ENCODE peak calls at places on chromosomes 7 and 10, in nine cellular contexts. N is tibial nerve, L is SK-N-SH, C is suprapubic skin, D is transverse colon, R is H1, I is esophagus muscularis mucosa, X is HepG2, Y is sigmoid colon. M is an unnamed sample. For H3K36me3, the result is how much of the 10 kb centered on the place peaks cover.

GRCh38 chr7:28176174-28176573 is 4.4 kb downstream of the JAZF1 start:
- DNase-seq in N (no peak), L (no peak), C (no peak), D (no peak), R (no peak), I (no peak), X (no peak), Y (no peak), M (no peak)

GRCh38 chr10:65470986-65471385 is 1454.8 kb upstream of the LRRTM3 start:
- DNase-seq in N (no peak), L (no peak), C (no peak), D (no peak), R (no peak), I (no peak), X (no peak), Y (no peak), M (no peak)

GRCh38 chr7:55449205-55449991 is 84.3 kb downstream of the LANCL2 start:
- DNase-seq in N (no peak), L (no peak), C (no peak), D (no peak), R (no peak), I (peak), X (no peak), Y (no peak), M (no peak)

GRCh38 chr10:114045071-114045737 is 1.5 kb downstream of the ADRB1 start:
- DNase-seq in N (no peak), L (peak), C (no peak), D (peak), R (no peak), I (no peak), X (no peak), Y (peak), M (no peak)

GRCh38 chr7:112371721-112372120 is 78.5 kb upstream of the IFRD1 start:
- DNase-seq in N (no peak), L (no peak), C (no peak), D (no peak), R (no peak), I (peak), X (no peak), Y (no peak), M (no peak)

GRCh38 chr10:95706990-95707389 is 13.3 kb upstream of the TCTN3 start:
- DNase-seq in N (no peak), L (no peak), C (no peak), D (no peak), R (no peak), I (no peak), X (no peak), Y (no peak), M (no peak)

GRCh38 chr7:22823142-22823497 is 471 bp upstream of the TOMM7 start:
- DNase-seq in N (no peak), L (no peak), C (no peak), D (no peak), R (no peak), I (no peak), X (no peak), Y (no peak), M (no peak)

GRCh38 chr10:102615361-102615760 is 28.9 kb upstream of the TRIM8 start:
- DNase-seq in N (no peak), L (peak), C (no peak), D (no peak), R (no peak), I (no peak), X (no peak), Y (no peak), M (no peak)

GRCh38 chr7:47943676-47944474 is 4.4 kb downstream of the PKD1L1 start:
- DNase-seq in N (no peak), L (peak), C (no peak), D (no peak), R (no peak), I (no peak), X (no peak), Y (no peak), M (no peak)

GRCh38 chr10:6625428-6625827 is 45.4 kb upstream of the PRKCQ start:
- DNase-seq in N (no peak), L (no peak), C (no peak), D (no peak), R (no peak), I (peak), X (no peak), Y (no peak), M (no peak)

GRCh38 chr7:45698527-45699309 is 124.5 kb downstream of the ADCY1 start:
- DNase-seq in N (no peak), L (no peak), C (peak), D (no peak), R (no peak), I (peak), X (no peak), Y (no peak), M (no peak)

GRCh38 chr7:91892821-91893340 is 12.4 kb upstream of the MTERF1 start:
- DNase-seq in N (no peak), L (no peak), C (no peak), D (no peak), R (no peak), I (no peak), X (no peak), Y (no peak), M (no peak)

GRCh38 chr10:15879663-15880062 is 19.4 kb upstream of the MINDY3 start:
- DNase-seq in N (no peak), L (no peak), C (no peak), D (no peak), R (no peak), I (no peak), X (no peak), Y (no peak), M (no peak)

GRCh38 chr7:6181136-6181535 is 91.3 kb downstream of the CYTH3 start:
- DNase-seq in N (no peak), L (no peak), C (no peak), D (no peak), R (no peak), I (no peak), X (no peak), Y (no peak), M (no peak)

GRCh38 chr7:115116773-115117715 is 195.2 kb downstream of the MDFIC start:
- DNase-seq in N (no peak), L (no peak), C (no peak), D (no peak), R (no peak), I (no peak), X (peak), Y (no peak), M (no peak)

GRCh38 chr10:14858338-14858925 is 20.2 kb upstream of the SUV39H2 start:
- DNase-seq in N (no peak), L (no peak), C (no peak), D (no peak), R (no peak), I (no peak), X (no peak), Y (no peak), M (no peak)

GRCh38 chr7:30327813-30328212 is 43.4 kb downstream of the ZNRF2 start:
- DNase-seq in N (no peak), L (no peak), C (no peak), D (no peak), R (no peak), I (no peak), X (no peak), Y (no peak), M (no peak)

GRCh38 chr7:69104023-69104422 is 494.3 kb upstream of the AUTS2 start:
- DNase-seq in N (no peak), L (no peak), C (no peak), D (no peak), R (peak), I (no peak), X (no peak), Y (no peak), M (no peak)

GRCh38 chr7:155597753-155598140 is 46.7 kb upstream of the RBM33 start:
- DNase-seq in N (no peak), L (no peak), C (no peak), D (no peak), R (no peak), I (no peak), X (peak), Y (no peak), M (no peak)

GRCh38 chr7:1861799-1862458 is 191.9 kb downstream of the ELFN1 start:
- DNase-seq in N (no peak), L (no peak), C (no peak), D (no peak), R (no peak), I (no peak), X (no peak), Y (no peak), M (no peak)

GRCh38 chr7:47720141-47720906 is 138.4 kb upstream of the TNS3 start:
- DNase-seq in N (peak), L (peak), C (no peak), D (peak), R (no peak), I (peak), X (no peak), Y (peak), M (peak)

GRCh38 chr7:50147952-50148351 is 54.9 kb upstream of the ZPBP start:
- DNase-seq in N (no peak), L (no peak), C (no peak), D (no peak), R (no peak), I (no peak), X (no peak), Y (no peak), M (no peak)

GRCh38 chr10:25633542-25633941 is 300.5 kb upstream of the MYO3A start:
- DNase-seq in N (no peak), L (no peak), C (no peak), D (no peak), R (no peak), I (no peak), X (no peak), Y (no peak), M (no peak)

GRCh38 chr10:15419279-15419874 is 48.3 kb upstream of the FAM171A1 start:
- DNase-seq in N (peak), L (peak), C (no peak), D (peak), R (no peak), I (no peak), X (peak), Y (no peak), M (no peak)

GRCh38 chr10:74683621-74684114 is 142.7 kb upstream of the KAT6B start:
- DNase-seq in N (no peak), L (no peak), C (no peak), D (no peak), R (no peak), I (no peak), X (peak), Y (no peak), M (no peak)

GRCh38 chr7:28483112-28483511 is 70.8 kb downstream of the CREB5 start:
- DNase-seq in N (no peak), L (no peak), C (no peak), D (no peak), R (no peak), I (no peak), X (no peak), Y (no peak), M (no peak)

GRCh38 chr7:66557214-66558200 is 71.2 kb upstream of the KCTD7 start:
- DNase-seq in N (peak), L (peak), C (peak), D (peak), R (peak), I (no peak), X (no peak), Y (peak), M (peak)

DNA sequence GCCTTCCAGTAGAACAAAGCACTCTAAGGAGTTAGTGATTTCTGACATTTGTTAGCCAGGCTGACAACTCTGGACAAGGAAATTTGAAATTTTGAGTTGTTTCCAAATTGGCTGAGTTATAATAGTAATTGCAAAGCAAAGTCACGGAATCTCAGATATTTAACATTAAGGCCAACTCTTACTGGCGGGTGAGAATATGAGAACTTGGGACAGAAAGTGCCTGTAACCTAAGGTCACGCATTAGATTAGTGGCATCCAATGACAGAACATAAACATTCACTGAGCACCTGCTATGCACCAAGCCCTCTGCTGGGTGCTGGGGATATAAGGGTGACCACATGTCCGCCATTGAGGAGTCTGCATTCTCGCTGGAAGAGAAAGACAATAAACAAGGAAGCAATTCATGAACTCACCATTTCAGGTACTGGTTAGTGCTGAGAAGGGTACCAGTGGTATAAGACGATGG is 45.5 kb upstream of the CHST15 start:
- DNase-seq in N (no peak), L (no peak), C (no peak), D (no peak), R (no peak), I (no peak), X (no peak), Y (peak), M (no peak)
- TF ChIP-seq EP300 in N (no peak), L (no peak), C (no peak), D (no peak), R (no peak), I (peak), X (no peak), Y (no peak), M (no peak)

DNA sequence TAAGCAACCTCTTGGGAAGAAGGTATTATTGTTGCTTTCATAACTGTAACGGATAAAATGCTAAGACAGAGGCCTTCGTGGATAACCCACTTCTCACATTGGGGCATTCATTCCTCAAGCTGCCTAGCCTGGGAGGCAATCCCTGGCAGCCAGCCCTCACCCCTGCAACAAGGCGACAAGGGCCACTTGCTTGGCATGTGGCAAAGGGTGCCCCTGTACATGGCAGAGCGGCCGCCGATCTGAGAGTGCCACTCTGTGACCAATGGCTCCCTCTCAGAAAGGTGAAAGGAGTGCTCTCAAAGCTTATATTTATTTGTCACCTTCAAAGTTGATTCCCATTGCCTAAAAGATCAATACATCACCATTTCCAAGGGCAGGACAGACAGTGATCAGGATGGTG is 31.9 kb downstream of the EBF3 start:
- DNase-seq in N (no peak), L (no peak), C (peak), D (no peak), R (no peak), I (no peak), X (no peak), Y (peak), M (no peak)
- H3K36me3 ChIP-seq in N (under half), L (under half), C (under half), D (under half), R (under half), I (under half), X (under half), Y (under half), M (under half)

GRCh38 chr10:132953428-132953827 is 11.1 kb upstream of the CFAP46 start:
- DNase-seq in N (no peak), L (no peak), C (no peak), D (no peak), R (no peak), I (no peak), X (no peak), Y (no peak), M (no peak)
- H3K4me3 ChIP-seq in N (no peak), L (no peak), C (no peak), D (no peak), R (no peak), I (no peak), X (no peak), Y (no peak), M (no peak)

GRCh38 chr7:138726288-138726687 is 25.1 kb upstream of the SVOPL start:
- DNase-seq in N (no peak), L (peak), C (no peak), D (no peak), R (no peak), I (no peak), X (no peak), Y (no peak), M (no peak)

GRCh38 chr7:138735399-138735798 is 34.2 kb upstream of the SVOPL start:
- DNase-seq in N (no peak), L (no peak), C (no peak), D (no peak), R (no peak), I (no peak), X (no peak), Y (no peak), M (no peak)

GRCh38 chr7:138727336-138728099 is 26.4 kb upstream of the SVOPL start:
- DNase-seq in N (no peak), L (no peak), C (no peak), D (no peak), R (no peak), I (no peak), X (no peak), Y (no peak), M (no peak)

GRCh38 chr7:138729444-138729843 is 28.3 kb upstream of the SVOPL start:
- DNase-seq in N (no peak), L (no peak), C (no peak), D (no peak), R (no peak), I (no peak), X (no peak), Y (no peak), M (no peak)
- TF ChIP-seq EP300 in N (no peak), L (no peak), C (no peak), D (no peak), R (no peak), I (no peak), X (no peak), Y (no peak), M (no peak)

GRCh38 chr7:73539709-73540108 is 17.6 kb upstream of the BAZ1B start:
- DNase-seq in N (no peak), L (peak), C (no peak), D (no peak), R (no peak), I (no peak), X (no peak), Y (peak), M (no peak)

GRCh38 chr7:73544678-73545077 is 12.8 kb downstream of the BCL7B start:
- DNase-seq in N (no peak), L (no peak), C (no peak), D (no peak), R (no peak), I (no peak), X (no peak), Y (no peak), M (no peak)

GRCh38 chr7:73537051-73537450 is 15.0 kb upstream of the BAZ1B start:
- DNase-seq in N (no peak), L (no peak), C (no peak), D (no peak), R (no peak), I (no peak), X (no peak), Y (peak), M (no peak)

GRCh38 chr7:73536479-73536878 is 14.4 kb upstream of the BAZ1B start:
- DNase-seq in N (no peak), L (no peak), C (no peak), D (no peak), R (no peak), I (no peak), X (no peak), Y (peak), M (no peak)

DNA sequence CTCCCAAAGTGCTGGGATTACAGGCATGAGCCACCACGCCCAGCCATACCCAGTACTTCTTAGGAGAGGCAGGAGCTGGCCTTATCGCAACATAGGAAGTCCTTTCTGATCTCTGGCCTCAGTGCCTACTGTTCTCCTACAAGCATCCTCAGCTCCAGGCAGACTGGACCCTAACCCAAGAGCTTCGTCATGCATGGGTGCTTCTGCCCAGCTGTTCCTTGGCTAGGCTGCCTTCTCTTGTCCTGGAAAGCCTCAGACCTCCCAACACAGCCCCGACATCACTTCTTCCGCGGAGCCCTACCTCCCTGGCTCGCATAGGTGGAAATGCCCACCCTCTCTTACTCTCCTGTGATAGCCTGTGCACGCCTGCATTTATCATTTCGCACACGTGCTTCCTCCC is 15.8 kb downstream of the BCL7B start:
- DNase-seq in N (no peak), L (peak), C (no peak), D (no peak), R (no peak), I (no peak), X (no peak), Y (no peak), M (no peak)
- H3K36me3 ChIP-seq in N (under half), L (under half), C (half or more), D (under half), R (under half), I (half or more), X (half or more), Y (half or more), M (under half)

GRCh38 chr7:17558135-17558534 is 259.7 kb downstream of the AHR start:
- DNase-seq in N (no peak), L (no peak), C (no peak), D (no peak), R (no peak), I (no peak), X (no peak), Y (no peak), M (no peak)
- H3K4me3 ChIP-seq in N (no peak), L (no peak), C (no peak), D (no peak), R (no peak), I (no peak), X (no peak), Y (no peak), M (no peak)

GRCh38 chr7:96075510-96076349 is 246.2 kb downstream of the SLC25A13 start:
- DNase-seq in N (peak), L (peak), C (peak), D (peak), R (no peak), I (no peak), X (peak), Y (peak), M (peak)
- TF ChIP-seq EP300 in N (no peak), L (no peak), C (no peak), D (no peak), R (no peak), I (no peak), X (no peak), Y (no peak), M (no peak)

GRCh38 chr10:70838270-70838669 is 22.5 kb downstream of the SGPL1 start:
- DNase-seq in N (no peak), L (no peak), C (no peak), D (no peak), R (no peak), I (no peak), X (no peak), Y (no peak), M (no peak)

GRCh38 chr10:70834448-70835151 is 18.9 kb downstream of the SGPL1 start:
- DNase-seq in N (no peak), L (no peak), C (no peak), D (no peak), R (no peak), I (no peak), X (peak), Y (no peak), M (no peak)

GRCh38 chr10:70835895-70836294 is 20.1 kb downstream of the SGPL1 start:
- DNase-seq in N (no peak), L (no peak), C (no peak), D (no peak), R (no peak), I (no peak), X (peak), Y (no peak), M (no peak)

GRCh38 chr10:70836319-70836718 is 20.6 kb downstream of the SGPL1 start:
- DNase-seq in N (no peak), L (no peak), C (no peak), D (no peak), R (no peak), I (no peak), X (no peak), Y (no peak), M (no peak)

DNA sequence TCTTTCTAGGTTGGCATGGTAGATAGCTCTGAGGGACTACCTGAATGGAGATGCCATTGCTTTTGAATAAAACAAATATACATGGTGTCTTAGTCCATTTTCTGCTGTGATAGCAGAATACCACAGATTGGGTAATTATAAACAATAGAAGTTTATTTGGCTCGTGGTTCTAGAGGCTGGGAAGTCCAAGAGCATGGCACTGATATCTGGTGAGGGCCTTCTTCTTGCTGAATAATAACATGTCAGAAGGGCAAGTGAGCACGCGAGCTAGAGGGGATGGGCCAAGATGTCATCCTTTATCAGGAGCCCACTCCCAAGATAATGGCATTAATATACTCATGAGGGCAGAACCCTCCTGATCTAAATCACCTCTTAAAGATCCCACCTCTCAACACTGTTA is 21.9 kb downstream of the SGPL1 start:
- DNase-seq in N (no peak), L (no peak), C (no peak), D (no peak), R (no peak), I (no peak), X (no peak), Y (no peak), M (no peak)
- H3K36me3 ChIP-seq in N (under half), L (under half), C (under half), D (under half), R (under half), I (under half), X (under half), Y (under half), M (under half)

M was measured in ovary.